ENCODE peak calls at places on chromosome 14, in six cellular contexts. One of them, this sample, is unnamed.

GRCh38 chr14:21299562-21300130 is 19.8 kb downstream of the RPGRIP1 start:
- DNase-seq in stimulated activated CD4-positive, alpha-beta T cell treated with anti-CD3 and anti-CD28 coated beads, Interleukin-1b, Interleukin-23, amount 100 ng/mL, for 48 hours: no peak
- DNase-seq in IMR-90: no peak
- DNase-seq in T1000: no peak
- DNase-seq in stimulated activated CD8-positive, alpha-beta memory T cell treated with anti-CD3 and anti-CD28 coated beads, Interleukin-15, amount 100 ng/mL, for 4 hours: no peak
- DNase-seq in naive B cell: no peak
- DNase-seq in this sample: no peak

GRCh38 chr14:35402323-35403084 is 2.0 kb downstream of the NFKBIA start:
- DNase-seq in stimulated activated CD4-positive, alpha-beta T cell treated with anti-CD3 and anti-CD28 coated beads, Interleukin-1b, Interleukin-23, amount 100 ng/mL, for 48 hours: peak; percentile 60
- DNase-seq in IMR-90: peak; percentile 56
- DNase-seq in T1000: no peak
- DNase-seq in stimulated activated CD8-positive, alpha-beta memory T cell treated with anti-CD3 and anti-CD28 coated beads, Interleukin-15, amount 100 ng/mL, for 4 hours: no peak
- DNase-seq in naive B cell: no peak
- DNase-seq in this sample: no peak

GRCh38 chr14:51442513-51443175 is 202.6 kb downstream of the TMX1 start:
- DNase-seq in stimulated activated CD4-positive, alpha-beta T cell treated with anti-CD3 and anti-CD28 coated beads, Interleukin-1b, Interleukin-23, amount 100 ng/mL, for 48 hours: no peak
- DNase-seq in IMR-90: peak; percentile 99
- DNase-seq in T1000: peak; percentile 53
- DNase-seq in stimulated activated CD8-positive, alpha-beta memory T cell treated with anti-CD3 and anti-CD28 coated beads, Interleukin-15, amount 100 ng/mL, for 4 hours: no peak
- DNase-seq in naive B cell: no peak
- DNase-seq in this sample: peak; percentile 40

GRCh38 chr14:93116676-93117200 is 1.0 kb upstream of the ITPK1 start:
- DNase-seq in stimulated activated CD4-positive, alpha-beta T cell treated with anti-CD3 and anti-CD28 coated beads, Interleukin-1b, Interleukin-23, amount 100 ng/mL, for 48 hours: no peak
- DNase-seq in IMR-90: no peak
- DNase-seq in T1000: no peak
- DNase-seq in stimulated activated CD8-positive, alpha-beta memory T cell treated with anti-CD3 and anti-CD28 coated beads, Interleukin-15, amount 100 ng/mL, for 4 hours: no peak
- DNase-seq in naive B cell: no peak
- DNase-seq in this sample: no peak

GRCh38 chr14:99271951-99272668 is at the start of gene BCL11B:
- DNase-seq in stimulated activated CD4-positive, alpha-beta T cell treated with anti-CD3 and anti-CD28 coated beads, Interleukin-1b, Interleukin-23, amount 100 ng/mL, for 48 hours: peak; percentile 93
- DNase-seq in IMR-90: peak; percentile 66
- DNase-seq in T1000: peak; percentile 77
- DNase-seq in stimulated activated CD8-positive, alpha-beta memory T cell treated with anti-CD3 and anti-CD28 coated beads, Interleukin-15, amount 100 ng/mL, for 4 hours: peak; percentile 84
- DNase-seq in naive B cell: peak; percentile 13
- DNase-seq in this sample: peak; percentile 92

GRCh38 chr14:73368621-73369020 is 89.7 kb downstream of the NUMB start:
- DNase-seq in stimulated activated CD4-positive, alpha-beta T cell treated with anti-CD3 and anti-CD28 coated beads, Interleukin-1b, Interleukin-23, amount 100 ng/mL, for 48 hours: no peak
- DNase-seq in IMR-90: peak; percentile 9
- DNase-seq in T1000: no peak
- DNase-seq in stimulated activated CD8-positive, alpha-beta memory T cell treated with anti-CD3 and anti-CD28 coated beads, Interleukin-15, amount 100 ng/mL, for 4 hours: no peak
- DNase-seq in naive B cell: no peak
- DNase-seq in this sample: no peak

GRCh38 chr14:32940066-32940651 is 1.5 kb downstream of the NPAS3 start:
- DNase-seq in stimulated activated CD4-positive, alpha-beta T cell treated with anti-CD3 and anti-CD28 coated beads, Interleukin-1b, Interleukin-23, amount 100 ng/mL, for 48 hours: no peak
- DNase-seq in IMR-90: no peak
- DNase-seq in T1000: no peak
- DNase-seq in stimulated activated CD8-positive, alpha-beta memory T cell treated with anti-CD3 and anti-CD28 coated beads, Interleukin-15, amount 100 ng/mL, for 4 hours: no peak
- DNase-seq in naive B cell: no peak
- DNase-seq in this sample: no peak

GRCh38 chr14:68656452-68656851 is 136.4 kb downstream of the ZFP36L1 start:
- DNase-seq in stimulated activated CD4-positive, alpha-beta T cell treated with anti-CD3 and anti-CD28 coated beads, Interleukin-1b, Interleukin-23, amount 100 ng/mL, for 48 hours: no peak
- DNase-seq in IMR-90: no peak
- DNase-seq in T1000: no peak
- DNase-seq in stimulated activated CD8-positive, alpha-beta memory T cell treated with anti-CD3 and anti-CD28 coated beads, Interleukin-15, amount 100 ng/mL, for 4 hours: no peak
- DNase-seq in naive B cell: no peak
- DNase-seq in this sample: no peak

GRCh38 chr14:76955575-76956252 is 72.8 kb downstream of the IRF2BPL start:
- DNase-seq in stimulated activated CD4-positive, alpha-beta T cell treated with anti-CD3 and anti-CD28 coated beads, Interleukin-1b, Interleukin-23, amount 100 ng/mL, for 48 hours: peak; percentile 78
- DNase-seq in IMR-90: peak; percentile 59
- DNase-seq in T1000: no peak
- DNase-seq in stimulated activated CD8-positive, alpha-beta memory T cell treated with anti-CD3 and anti-CD28 coated beads, Interleukin-15, amount 100 ng/mL, for 4 hours: peak; percentile 43
- DNase-seq in naive B cell: peak; percentile 68
- DNase-seq in this sample: no peak

GRCh38 chr14:63504628-63505027 is 38.5 kb downstream of the PPP2R5E start:
- DNase-seq in stimulated activated CD4-positive, alpha-beta T cell treated with anti-CD3 and anti-CD28 coated beads, Interleukin-1b, Interleukin-23, amount 100 ng/mL, for 48 hours: no peak
- DNase-seq in IMR-90: peak; percentile 20
- DNase-seq in T1000: peak; percentile 1
- DNase-seq in stimulated activated CD8-positive, alpha-beta memory T cell treated with anti-CD3 and anti-CD28 coated beads, Interleukin-15, amount 100 ng/mL, for 4 hours: no peak
- DNase-seq in naive B cell: no peak
- DNase-seq in this sample: no peak

GRCh38 chr14:74582910-74583581 is 29.0 kb downstream of the LTBP2 start:
- DNase-seq in stimulated activated CD4-positive, alpha-beta T cell treated with anti-CD3 and anti-CD28 coated beads, Interleukin-1b, Interleukin-23, amount 100 ng/mL, for 48 hours: no peak
- DNase-seq in IMR-90: peak; percentile 73
- DNase-seq in T1000: no peak
- DNase-seq in stimulated activated CD8-positive, alpha-beta memory T cell treated with anti-CD3 and anti-CD28 coated beads, Interleukin-15, amount 100 ng/mL, for 4 hours: no peak
- DNase-seq in naive B cell: no peak
- DNase-seq in this sample: no peak

This sample was measured in hepatocyte.